ENCODE peak calls at places on chromosomes 12 and 14, in ten cellular contexts. P is Caco-2; M is SK-N-DZ; R is lung; I is activated CD4-positive, CD25-positive, alpha-beta regulatory T cell; O is HFF-Myc; A is WERI-Rb-1; N is NCI-H1694; W is sigmoid colon; Z is K562. D is an unnamed sample.

GRCh38 chr14:53613404-53614253 is 343.0 kb downstream of the BMP4 start:
- DNase-seq in A (no peak), Z (no peak), W (no peak), N (no peak), I (no peak), M (no peak), O (no peak), R (no peak), P (peak; percentile 89), D (no peak)

GRCh38 chr12:4293942-4294505 is 20.5 kb downstream of the CCND2 start:
- DNase-seq in W (no peak), I (no peak), P (no peak), M (no peak), A (peak; percentile 82), O (no peak), N (no peak), Z (no peak), R (no peak), D (no peak)

GRCh38 chr12:67388331-67389163 is 119.4 kb downstream of the CAND1 start:
- DNase-seq in I (no peak), P (peak; percentile 18), A (peak; percentile 19), Z (no peak), N (no peak), W (no peak), M (peak; percentile 94), O (no peak), R (no peak), D (no peak)

GRCh38 chr14:63964063-63964462 is 111.3 kb downstream of the SYNE2 start:
- DNase-seq in O (no peak), N (no peak), P (no peak), Z (no peak), W (no peak), M (no peak), A (no peak), I (no peak), R (no peak), D (no peak)

GRCh38 chr14:25009891-25010290 is 40.1 kb downstream of the STXBP6 start:
- DNase-seq in O (peak; percentile 36), I (no peak), N (no peak), W (no peak), P (peak; percentile 63), A (no peak), M (no peak), Z (no peak), R (no peak), D (no peak)

GRCh38 chr12:115225845-115226244 is 541.9 kb upstream of the TBX3 start:
- DNase-seq in M (no peak), A (no peak), O (no peak), R (no peak), I (no peak), N (no peak), P (no peak), Z (no peak), W (no peak), D (no peak)

GRCh38 chr14:23577004-23577681 is 1.4 kb downstream of the JPH4 start:
- DNase-seq in Z (no peak), M (peak; percentile 48), N (no peak), R (no peak), A (no peak), P (no peak), W (peak; percentile 63), O (no peak), I (no peak), D (no peak)

GRCh38 chr12:99253068-99253467 is 394.5 kb upstream of the GARIN6 start:
- DNase-seq in P (peak; percentile 12), M (peak; percentile 22), W (no peak), N (no peak), A (no peak), I (no peak), Z (no peak), O (no peak), R (no peak), D (no peak)

GRCh38 chr14:72528059-72528950 is 365.6 kb downstream of the DPF3 start:
- DNase-seq in I (no peak), P (no peak), R (no peak), M (no peak), A (no peak), W (no peak), N (no peak), O (no peak), Z (no peak), D (no peak)

GRCh38 chr12:43711348-43711747 is 47.2 kb downstream of the PUS7L start:
- DNase-seq in M (no peak), I (no peak), A (no peak), O (no peak), R (no peak), W (no peak), Z (no peak), P (no peak), N (no peak), D (no peak)

GRCh38 chr12:101966496-101966895 is 89.1 kb downstream of the DRAM1 start:
- DNase-seq in P (no peak), R (no peak), O (no peak), Z (no peak), N (no peak), M (no peak), I (no peak), W (no peak), A (no peak), D (no peak)

GRCh38 chr12:112359290-112359689 is 22.9 kb downstream of the HECTD4 start:
- DNase-seq in M (no peak), R (no peak), N (no peak), I (no peak), P (no peak), A (no peak), W (no peak), O (no peak), Z (no peak), D (no peak)

GRCh38 chr12:26150737-26151450 is 26.1 kb upstream of the BHLHE41 start:
- DNase-seq in N (no peak), I (no peak), M (no peak), P (no peak), Z (no peak), W (no peak), R (no peak), O (no peak), A (no peak), D (no peak)

GRCh38 chr14:103346286-103346685 is 12.2 kb downstream of the EIF5 start:
- DNase-seq in Z (no peak), A (no peak), R (no peak), O (no peak), W (no peak), M (no peak), N (no peak), P (no peak), I (no peak), D (no peak)

GRCh38 chr12:53123578-53124351 is 20.5 kb downstream of the SOAT2 start:
- DNase-seq in N (no peak), A (no peak), R (no peak), P (no peak), Z (no peak), I (no peak), W (no peak), O (no peak), M (no peak), D (no peak)

GRCh38 chr12:6336079-6336858 is 5.6 kb downstream of the TNFRSF1A start:
- DNase-seq in W (peak; percentile 98), P (peak; percentile 96), R (peak; percentile 97), O (peak; percentile 99), M (peak; percentile 97), A (peak; percentile 92), N (no peak), Z (peak; percentile 83), I (no peak), D (peak; percentile 60)

GRCh38 chr14:94052662-94053061 is 26.5 kb downstream of the OTUB2 start:
- DNase-seq in I (no peak), O (no peak), Z (no peak), M (no peak), N (no peak), R (peak; percentile 15), A (no peak), W (no peak), P (no peak), D (no peak)

GRCh38 chr12:58487280-58488141 is 432.8 kb downstream of the LRIG3 start:
- DNase-seq in M (no peak), R (no peak), A (no peak), I (no peak), P (peak; percentile 15), O (no peak), N (no peak), W (no peak), Z (no peak), D (no peak)

GRCh38 chr12:24848941-24849477 is 99.9 kb downstream of the BCAT1 start:
- DNase-seq in P (no peak), R (no peak), O (no peak), W (no peak), I (no peak), A (no peak), Z (no peak), M (no peak), N (no peak), D (no peak)

GRCh38 chr12:48366131-48366530 is 15.4 kb upstream of the ZNF641 start:
- DNase-seq in O (no peak), N (no peak), P (no peak), W (no peak), I (no peak), A (peak; percentile 34), Z (no peak), R (no peak), M (no peak), D (no peak)

GRCh38 chr12:24742378-24742777 is 206.5 kb downstream of the BCAT1 start:
- DNase-seq in I (no peak), P (no peak), Z (no peak), M (no peak), A (no peak), W (no peak), R (no peak), N (no peak), O (no peak), D (no peak)

GRCh38 chr12:105487961-105488360 is 157.5 kb downstream of the C12orf75 start:
- DNase-seq in I (no peak), P (no peak), R (no peak), A (no peak), O (no peak), Z (no peak), M (no peak), N (no peak), W (no peak), D (no peak)

GRCh38 chr12:54592316-54592715 is 3.9 kb upstream of the PPP1R1A start:
- DNase-seq in W (no peak), P (no peak), I (no peak), O (no peak), Z (no peak), M (no peak), A (no peak), R (no peak), N (no peak), D (no peak)

GRCh38 chr14:86203843-86204242 is 673.9 kb downstream of the FLRT2 start:
- DNase-seq in I (no peak), P (no peak), R (no peak), N (no peak), O (no peak), M (no peak), Z (no peak), W (no peak), A (no peak), D (no peak)

GRCh38 chr12:56300644-56301464 is 724 bp upstream of the CS start:
- DNase-seq in A (no peak), M (no peak), R (no peak), O (no peak), W (no peak), I (no peak), P (no peak), Z (peak; percentile 44), N (no peak), D (no peak)

GRCh38 chr14:62957562-62957961 is 87.7 kb downstream of the KCNH5 start:
- DNase-seq in O (peak; percentile 35), Z (no peak), I (no peak), W (no peak), P (no peak), A (no peak), N (no peak), R (no peak), M (no peak), D (no peak)

GRCh38 chr12:115912440-115912839 is 365.1 kb downstream of the MED13L start:
- DNase-seq in W (no peak), Z (no peak), P (no peak), R (no peak), N (no peak), A (no peak), O (no peak), M (no peak), I (no peak), D (no peak)

GRCh38 chr12:49707812-49708147 is 575 bp upstream of the FMNL3 start:
- DNase-seq in P (no peak), I (no peak), R (no peak), A (peak; percentile 15), W (no peak), M (no peak), Z (no peak), N (no peak), O (no peak), D (no peak)